ENCODE peak calls at places on chromosomes 6 and 20, in four cellular contexts. One of them, this sample, is unnamed.

GRCh38 chr6:116439572-116439971 is 21.6 kb upstream of the CALHM6 start:
- DNase-seq in H1: no peak
- DNase-seq in HepG2: no peak
- DNase-seq in GM12878: no peak
- DNase-seq in this sample: no peak

GRCh38 chr6:133774356-133774755 is 114.6 kb upstream of the TCF21 start:
- DNase-seq in HepG2: no peak
- DNase-seq in H1: no peak
- DNase-seq in GM12878: no peak
- DNase-seq in this sample: no peak

GRCh38 chr6:103797738-103798137 is 1062.0 kb downstream of the HACE1 start:
- DNase-seq in GM12878: no peak
- DNase-seq in HepG2: no peak
- DNase-seq in H1: no peak
- DNase-seq in this sample: no peak

GRCh38 chr6:148467926-148468325 is 125.3 kb downstream of the SASH1 start:
- DNase-seq in HepG2: no peak
- DNase-seq in H1: peak; percentile 29
- DNase-seq in GM12878: no peak
- DNase-seq in this sample: no peak

GRCh38 chr6:52420668-52421358 is 671 bp downstream of the EFHC1 start:
- DNase-seq in GM12878: no peak
- DNase-seq in H1: peak; percentile 59
- DNase-seq in HepG2: peak; percentile 76
- DNase-seq in this sample: no peak

GRCh38 chr6:17352302-17352701 is 41.1 kb upstream of the CAP2 start:
- DNase-seq in H1: no peak
- DNase-seq in GM12878: no peak
- DNase-seq in HepG2: peak; percentile 30
- DNase-seq in this sample: no peak

GRCh38 chr6:167698540-167698939 is 128.2 kb upstream of the AFDN start:
- DNase-seq in H1: no peak
- DNase-seq in HepG2: no peak
- DNase-seq in GM12878: no peak
- DNase-seq in this sample: no peak

GRCh38 chr20:50029697-50030428 is 47.1 kb downstream of the SNAI1 start:
- DNase-seq in GM12878: no peak
- DNase-seq in HepG2: peak; percentile 80
- DNase-seq in H1: no peak
- DNase-seq in this sample: no peak

GRCh38 chr6:170212956-170213636 is 77.8 kb downstream of the DLL1 start:
- DNase-seq in H1: no peak
- DNase-seq in HepG2: no peak
- DNase-seq in GM12878: no peak
- DNase-seq in this sample: no peak

GRCh38 chr20:36093025-36093803 is 61.3 kb upstream of the EPB41L1 start:
- DNase-seq in HepG2: no peak
- DNase-seq in H1: no peak
- DNase-seq in GM12878: no peak
- DNase-seq in this sample: no peak

GRCh38 chr20:40477805-40478204 is 211.2 kb downstream of the MAFB start:
- DNase-seq in GM12878: no peak
- DNase-seq in HepG2: no peak
- DNase-seq in H1: no peak
- DNase-seq in this sample: no peak

GRCh38 chr20:32327087-32327681 is 30.9 kb upstream of the ASXL1 start:
- DNase-seq in H1: no peak
- DNase-seq in HepG2: peak; percentile 51
- DNase-seq in GM12878: no peak
- DNase-seq in this sample: no peak

GRCh38 chr20:32329817-32330554 is 28.1 kb upstream of the ASXL1 start:
- DNase-seq in H1: no peak
- DNase-seq in GM12878: no peak
- DNase-seq in HepG2: peak; percentile 94
- DNase-seq in this sample: no peak

GRCh38 chr20:32326507-32326851 is 31.7 kb upstream of the ASXL1 start:
- DNase-seq in H1: no peak
- DNase-seq in GM12878: no peak
- DNase-seq in HepG2: peak; percentile 96
- DNase-seq in this sample: no peak

GRCh38 chr20:32321390-32321789 is 36.7 kb upstream of the ASXL1 start:
- DNase-seq in H1: no peak
- DNase-seq in GM12878: no peak
- DNase-seq in HepG2: no peak
- DNase-seq in this sample: no peak

DNA sequence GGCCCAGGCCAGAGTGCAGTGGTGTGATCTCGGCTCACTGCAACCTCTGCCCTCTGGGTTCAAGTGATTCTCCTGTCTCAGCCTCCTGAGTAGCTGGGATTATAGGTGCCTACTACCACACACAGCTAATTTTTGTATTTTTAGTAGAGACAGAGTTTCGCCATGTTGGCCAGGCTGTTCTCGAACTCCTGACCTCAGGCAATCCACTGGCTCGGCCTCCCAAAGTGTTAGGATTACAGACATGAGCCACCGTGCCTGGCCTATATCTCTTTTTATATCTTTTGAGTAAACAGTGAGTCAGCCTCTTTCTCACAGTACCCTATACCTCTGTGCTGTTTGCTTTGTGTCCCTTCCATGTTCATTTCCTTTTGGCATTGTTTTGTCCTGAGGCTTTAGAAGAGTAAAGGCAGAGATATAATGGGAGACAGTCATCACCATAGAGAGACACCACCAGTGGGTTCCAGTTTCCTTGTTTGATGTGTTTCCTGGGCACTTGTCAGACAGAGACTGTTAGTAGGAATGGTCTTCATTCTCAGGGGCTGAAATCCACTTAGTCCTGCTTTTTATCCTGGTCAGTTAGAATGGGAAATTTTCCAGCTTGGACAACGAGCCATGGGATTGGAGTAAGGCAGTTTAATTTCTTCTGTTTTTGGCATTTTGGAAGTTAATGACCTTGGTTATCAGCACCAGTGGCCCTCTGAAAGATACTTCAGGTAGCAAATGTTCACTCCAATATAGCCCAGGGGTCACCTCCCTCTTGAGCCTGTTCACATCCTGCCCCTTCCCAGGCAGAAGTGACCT is 32.2 kb upstream of the ASXL1 start:
- DNase-seq in H1: no peak
- DNase-seq in HepG2: peak; percentile 99
- DNase-seq in GM12878: no peak
- DNase-seq in this sample: no peak
- TF ChIP-seq SUZ12 in H1: no peak
- TF ChIP-seq SUZ12 in HepG2: no peak
- TF ChIP-seq SUZ12 in GM12878: no peak
- TF ChIP-seq SUZ12 in this sample: no peak

GRCh38 chr6:70124882-70125535 is 177.9 kb downstream of the COL9A1 start:
- DNase-seq in GM12878: no peak
- DNase-seq in HepG2: no peak
- DNase-seq in H1: no peak
- DNase-seq in this sample: no peak
- TF ChIP-seq ZNF274 in GM12878: no peak
- TF ChIP-seq ZNF274 in HepG2: no peak
- TF ChIP-seq ZNF274 in H1: no peak
- TF ChIP-seq ZNF274 in this sample: no peak

GRCh38 chr20:2695206-2695983 is 2.8 kb downstream of the EBF4 start:
- DNase-seq in H1: peak; percentile 38
- DNase-seq in GM12878: no peak
- DNase-seq in HepG2: no peak
- DNase-seq in this sample: no peak

GRCh38 chr20:2692886-2693285 is 306 bp downstream of the EBF4 start:
- DNase-seq in H1: no peak
- DNase-seq in GM12878: no peak
- DNase-seq in HepG2: no peak
- DNase-seq in this sample: no peak

GRCh38 chr20:2693286-2693995 is 861 bp downstream of the EBF4 start:
- DNase-seq in H1: peak; percentile 67
- DNase-seq in HepG2: no peak
- DNase-seq in GM12878: no peak
- DNase-seq in this sample: no peak

GRCh38 chr20:2694519-2694918 is 1.9 kb downstream of the EBF4 start:
- DNase-seq in H1: no peak
- DNase-seq in GM12878: no peak
- DNase-seq in HepG2: no peak
- DNase-seq in this sample: no peak

DNA sequence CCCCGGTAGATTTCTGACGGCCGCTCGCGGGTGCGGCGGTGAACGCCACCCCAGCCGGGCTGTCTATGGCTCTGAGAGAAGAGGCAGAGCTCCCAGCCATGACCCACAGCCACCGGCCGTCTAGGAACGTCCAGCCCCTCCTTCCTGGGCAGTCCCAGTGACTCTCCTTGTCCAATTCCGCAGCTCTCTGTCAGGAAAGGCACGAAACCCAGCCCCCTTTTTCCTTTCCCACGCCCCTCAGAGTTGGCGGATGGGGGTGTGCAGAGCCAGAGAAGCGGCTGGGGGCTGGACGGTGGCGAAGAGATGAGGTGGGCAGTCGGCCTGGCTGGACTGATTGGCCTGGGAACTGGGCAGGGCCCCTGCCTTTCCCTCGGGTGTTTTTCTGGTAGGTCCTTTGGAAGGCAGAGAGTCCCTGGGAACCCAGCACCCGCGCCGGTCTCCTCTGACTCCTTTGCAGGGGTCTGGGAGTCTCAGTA is 1.5 kb downstream of the EBF4 start:
- DNase-seq in HepG2: no peak
- DNase-seq in H1: peak; percentile 64
- DNase-seq in GM12878: no peak
- DNase-seq in this sample: no peak
- TF ChIP-seq SUZ12 in HepG2: no peak
- TF ChIP-seq SUZ12 in H1: peak; percentile 85
- TF ChIP-seq SUZ12 in GM12878: no peak
- TF ChIP-seq SUZ12 in this sample: no peak

DNA sequence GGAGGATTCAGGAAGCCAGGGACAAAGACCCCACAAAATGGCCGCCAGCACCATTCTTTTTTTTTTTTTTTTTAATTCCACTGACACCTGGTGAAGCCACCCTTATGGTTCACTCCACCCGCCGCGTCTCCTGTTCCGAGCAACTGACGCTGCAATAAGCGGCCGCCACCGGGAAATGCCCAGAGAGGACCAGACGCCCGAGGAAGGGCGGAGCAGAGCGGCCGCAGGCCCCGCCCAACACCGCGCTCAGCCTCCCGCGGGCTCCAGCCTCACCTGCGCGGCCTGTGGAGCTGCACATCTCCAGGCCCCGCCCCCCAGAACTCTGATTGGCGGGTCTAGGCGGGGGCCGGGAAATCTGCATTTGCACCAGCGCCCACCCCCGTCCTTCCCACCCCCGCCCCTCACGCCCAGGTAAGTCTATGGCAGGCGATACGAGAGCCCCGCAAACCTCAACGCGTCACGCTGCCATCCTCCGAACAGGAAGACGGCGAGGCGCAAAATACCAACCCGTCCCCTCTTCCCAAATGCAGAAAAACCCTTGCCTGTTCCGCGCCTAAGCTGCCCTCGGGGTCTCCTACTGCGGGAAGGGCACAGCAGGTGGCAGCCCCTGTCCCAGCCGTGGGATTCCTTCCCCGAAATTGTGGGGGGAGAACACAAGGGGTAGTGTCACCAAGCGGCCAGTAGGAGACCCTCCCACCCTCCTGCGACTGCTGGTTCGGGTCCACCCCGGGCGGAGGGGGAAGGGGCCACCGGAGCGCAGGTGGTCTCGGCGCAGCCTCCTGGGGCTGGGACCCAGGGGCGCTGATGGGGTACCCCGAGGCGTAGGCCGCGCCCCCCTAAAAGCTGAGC is 948 bp downstream of the ATP9A start:
- DNase-seq in H1: peak; percentile 88
- DNase-seq in HepG2: peak; percentile 83
- DNase-seq in GM12878: no peak
- DNase-seq in this sample: peak; percentile 52
- TF ChIP-seq ZNF274 in H1: no peak
- TF ChIP-seq ZNF274 in HepG2: peak; percentile 89
- TF ChIP-seq ZNF274 in GM12878: no peak
- TF ChIP-seq ZNF274 in this sample: no peak

DNA sequence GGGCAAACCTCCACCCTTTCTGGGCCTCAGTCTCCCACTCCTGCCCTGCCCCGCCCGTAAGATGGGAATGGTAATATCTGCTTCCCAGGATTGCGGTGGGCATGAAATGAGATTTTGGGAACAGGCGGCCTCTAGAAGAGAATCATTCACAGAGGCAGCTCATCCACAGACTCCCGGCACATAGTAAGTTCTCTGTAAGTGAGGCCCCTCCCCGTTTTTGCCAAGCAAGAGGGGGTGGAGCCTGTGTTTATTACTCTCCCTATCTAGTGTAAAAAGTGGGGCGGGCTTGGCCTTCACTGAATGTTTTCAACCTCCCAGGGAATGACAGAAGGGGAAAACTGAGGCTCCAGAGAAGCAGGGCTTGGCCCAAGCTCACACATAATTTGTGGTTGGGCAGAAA is 20.0 kb downstream of the SUN5 start:
- DNase-seq in H1: no peak
- DNase-seq in GM12878: no peak
- DNase-seq in HepG2: no peak
- DNase-seq in this sample: no peak
- TF ChIP-seq SUZ12 in H1: no peak
- TF ChIP-seq SUZ12 in GM12878: no peak
- TF ChIP-seq SUZ12 in HepG2: no peak
- TF ChIP-seq SUZ12 in this sample: no peak

GRCh38 chr6:25995507-25995906 is 32.9 kb downstream of the TRIM38 start:
- DNase-seq in HepG2: no peak
- DNase-seq in GM12878: no peak
- DNase-seq in H1: no peak
- DNase-seq in this sample: no peak
- TF ChIP-seq ZNF274 in HepG2: no peak
- TF ChIP-seq ZNF274 in GM12878: no peak
- TF ChIP-seq ZNF274 in H1: no peak
- TF ChIP-seq ZNF274 in this sample: no peak

GRCh38 chr6:27966816-27967426 is 9.9 kb downstream of the OR2B6 start:
- DNase-seq in GM12878: no peak
- DNase-seq in H1: no peak
- DNase-seq in HepG2: no peak
- DNase-seq in this sample: no peak

GRCh38 chr6:27977387-27977786 is 20.3 kb downstream of the OR2B6 start:
- DNase-seq in H1: no peak
- DNase-seq in HepG2: no peak
- DNase-seq in GM12878: no peak
- DNase-seq in this sample: no peak

GRCh38 chr6:27970444-27970843 is 13.4 kb downstream of the OR2B6 start:
- DNase-seq in HepG2: no peak
- DNase-seq in GM12878: no peak
- DNase-seq in H1: no peak
- DNase-seq in this sample: no peak

DNA sequence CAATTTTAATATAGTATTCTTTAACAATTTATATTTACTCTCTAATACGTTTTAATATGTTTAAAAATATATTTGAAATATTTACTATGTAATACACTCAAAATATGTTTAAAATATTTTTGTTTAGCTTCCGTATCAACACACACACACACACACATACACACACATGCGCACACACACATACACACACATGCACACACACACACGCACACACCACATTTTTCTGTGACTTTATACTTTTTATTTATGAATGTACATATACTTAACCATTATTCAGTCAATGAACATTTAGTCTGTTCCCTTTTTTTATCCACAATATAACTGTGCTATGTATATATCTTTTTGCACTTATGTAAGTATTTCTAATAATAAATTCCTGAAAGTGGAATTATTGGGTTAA is 15.7 kb downstream of the OR2B6 start:
- DNase-seq in H1: no peak
- DNase-seq in GM12878: no peak
- DNase-seq in HepG2: no peak
- DNase-seq in this sample: no peak
- TF ChIP-seq SUZ12 in H1: no peak
- TF ChIP-seq SUZ12 in GM12878: no peak
- TF ChIP-seq SUZ12 in HepG2: no peak
- TF ChIP-seq SUZ12 in this sample: no peak

This sample was measured in NT2/D1.